ENCODE peak calls at places on chromosomes 6 and 20, in six cellular contexts. F, H, A, X, O and U are unnamed samples.
A peak's percentile ranks its signal among the peaks of the same experiment; 100 is the strongest.

GRCh38 chr6:43736844-43737243 is 33.2 kb upstream of the VEGFA start:
- DNase-seq in F (no peak), H (no peak), A (no peak), X (no peak), O (no peak), U (peak; percentile 20)

GRCh38 chr20:25372584-25373336 is 17.9 kb downstream of the ABHD12 start:
- DNase-seq in F (no peak), H (no peak), A (peak; percentile 79), X (no peak), O (no peak), U (no peak)

GRCh38 chr20:33443006-33443511 is 504 bp downstream of the SNTA1 start:
- DNase-seq in F (no peak), H (peak; percentile 27), A (no peak), X (no peak), O (no peak), U (peak; percentile 84)

GRCh38 chr6:1792989-1793388 is 183.3 kb downstream of the FOXC1 start:
- DNase-seq in F (no peak), H (peak; percentile 19), A (no peak), X (no peak), O (no peak), U (no peak)

GRCh38 chr6:168159503-168159902 is 80.5 kb upstream of the FRMD1 start:
- DNase-seq in F (no peak), H (no peak), A (peak; percentile 22), X (no peak), O (no peak), U (no peak)

GRCh38 chr20:19374066-19374615 is 161.7 kb downstream of the SLC24A3 start:
- DNase-seq in F (no peak), H (no peak), A (no peak), X (no peak), O (no peak), U (no peak)

GRCh38 chr20:4471221-4471620 is 250.5 kb upstream of the PRND start:
- DNase-seq in F (no peak), H (no peak), A (no peak), X (no peak), O (no peak), U (no peak)

GRCh38 chr6:164377348-164377747 is 932.1 kb downstream of the C6orf118 start:
- DNase-seq in F (no peak), H (no peak), A (no peak), X (no peak), O (no peak), U (no peak)

GRCh38 chr6:136470044-136470443 is 80.2 kb downstream of the MAP7 start:
- DNase-seq in F (no peak), H (no peak), A (no peak), X (no peak), O (no peak), U (no peak)

GRCh38 chr20:37515876-37516275 is 5.2 kb upstream of the NNAT start:
- DNase-seq in F (no peak), H (no peak), A (no peak), X (no peak), O (no peak), U (no peak)
- H3K4me1 ChIP-seq in F (no peaks in the 10 kb centered on the region), H (peaks cover 3% of the 10 kb centered on the region), A (peaks cover 91% of the 10 kb centered on the region), X (no peaks in the 10 kb centered on the region), O (peaks cover 64% of the 10 kb centered on the region), U (no peaks in the 10 kb centered on the region)

GRCh38 chr6:158783851-158784250 is 35.3 kb downstream of the EZR start:
- DNase-seq in F (no peak), H (peak; percentile 4), A (no peak), X (no peak), O (no peak), U (no peak)
- H3K4me3 ChIP-seq in F (no peak overlapping the region), H (no peak overlapping the region), A (no peak overlapping the region), X (no peak overlapping the region), O (no peak overlapping the region), U (no peak overlapping the region)

GRCh38 chr6:31395832-31396231 is 7.6 kb upstream of the MICA start:
- DNase-seq in F (no peak), H (no peak), A (no peak), X (no peak), O (no peak), U (no peak)
- H3K27ac ChIP-seq in F (no peak overlapping the region), H (peak overlapping the region; percentile 74), A (no peak overlapping the region), X (no peak overlapping the region), O (no peak overlapping the region), U (no peak overlapping the region)

DNA sequence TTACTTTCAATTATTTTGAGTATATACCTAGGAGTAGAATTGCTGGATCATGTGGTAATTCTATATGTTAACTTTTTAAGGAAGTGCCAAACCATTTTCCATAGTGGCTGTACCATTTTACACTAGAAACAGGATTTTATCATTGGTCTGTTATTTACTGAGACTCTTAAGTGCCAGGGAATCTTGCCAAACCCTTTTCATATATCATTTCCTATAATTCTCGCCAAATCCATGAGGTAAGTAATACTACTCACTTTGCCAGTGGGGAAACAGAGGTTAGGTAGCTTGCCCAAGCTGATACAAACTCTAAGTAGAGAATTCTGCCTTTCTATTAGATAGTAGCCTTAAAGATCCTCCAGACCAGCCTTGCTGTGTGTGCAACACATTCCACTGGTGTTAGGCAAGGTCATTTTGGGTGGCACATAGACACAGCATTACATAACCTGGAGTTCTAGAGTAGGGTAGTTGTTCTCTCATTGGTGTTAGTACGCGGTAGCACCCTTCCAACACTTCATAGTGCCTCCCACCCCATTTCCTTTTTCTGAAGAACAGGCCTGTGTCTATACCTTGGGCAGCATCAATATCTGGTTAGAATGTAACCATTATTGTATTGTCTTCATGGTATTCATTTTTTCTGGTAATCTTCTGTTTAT is 65.5 kb downstream of the ARID1B start:
- DNase-seq in F (no peak), H (no peak), A (no peak), X (no peak), O (no peak), U (no peak)
- H3K4me1 ChIP-seq in F (peaks cover 10% of the 10 kb centered on the region), H (peaks cover 13% of the 10 kb centered on the region), A (peaks cover 7% of the 10 kb centered on the region), X (peaks cover 23% of the 10 kb centered on the region), O (peaks cover 85% of the 10 kb centered on the region), U (peaks cover 3% of the 10 kb centered on the region)

GRCh38 chr6:33592280-33592594 is 12.2 kb upstream of the BAK1 start:
- DNase-seq in F (no peak), H (no peak), A (no peak), X (no peak), O (no peak), U (no peak)
- H3K4me3 ChIP-seq in F (no peak overlapping the region), H (no peak overlapping the region), A (no peak overlapping the region), X (no peak overlapping the region), O (no peak overlapping the region), U (no peak overlapping the region)

GRCh38 chr6:37878150-37878710 is 58.7 kb downstream of the ZFAND3 start:
- DNase-seq in F (no peak), H (no peak), A (no peak), X (no peak), O (no peak), U (no peak)

GRCh38 chr6:37884548-37884947 is 65.0 kb downstream of the ZFAND3 start:
- DNase-seq in F (no peak), H (no peak), A (no peak), X (no peak), O (no peak), U (no peak)

GRCh38 chr6:37877373-37878149 is 58.0 kb downstream of the ZFAND3 start:
- DNase-seq in F (no peak), H (no peak), A (no peak), X (no peak), O (no peak), U (no peak)

GRCh38 chr6:37882724-37883413 is 63.3 kb downstream of the ZFAND3 start:
- DNase-seq in F (no peak), H (no peak), A (peak; percentile 56), X (no peak), O (no peak), U (no peak)

DNA sequence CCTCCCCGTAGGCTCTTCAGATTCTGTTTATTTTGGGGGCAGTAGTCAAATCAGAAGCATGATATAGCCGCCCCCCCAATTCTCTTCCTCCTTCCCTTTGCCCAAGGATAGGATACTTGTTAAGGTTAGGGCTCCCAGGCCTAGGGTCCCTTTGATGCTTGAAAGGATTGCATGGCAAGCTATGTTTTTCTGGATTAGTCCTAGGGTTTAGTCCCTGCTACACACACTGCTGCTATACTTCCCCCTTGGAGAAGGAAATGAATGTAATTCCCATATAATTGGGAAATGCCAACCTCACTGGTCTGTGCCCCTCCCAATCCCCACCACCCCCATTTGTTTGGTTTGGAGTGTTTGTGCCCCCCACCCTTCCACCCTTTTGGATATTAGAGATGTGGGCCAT is 62.8 kb downstream of the ZFAND3 start:
- DNase-seq in F (no peak), H (no peak), A (no peak), X (no peak), O (no peak), U (no peak)
- H3K27ac ChIP-seq in F (no peak overlapping the region), H (no peak overlapping the region), A (peak overlapping the region; percentile 68), X (no peak overlapping the region), O (no peak overlapping the region), U (no peak overlapping the region)

GRCh38 chr6:29680904-29681303 is at the start of gene ZFP57:
- DNase-seq in F (no peak), H (no peak), A (no peak), X (no peak), O (no peak), U (no peak)
- H3K4me1 ChIP-seq in F (no peaks in the 10 kb centered on the region), H (no peaks in the 10 kb centered on the region), A (no peaks in the 10 kb centered on the region), X (peaks cover 3% of the 10 kb centered on the region), O (no peaks in the 10 kb centered on the region), U (no peaks in the 10 kb centered on the region)

GRCh38 chr20:57124346-57124745 is 142.1 kb downstream of the BMP7 start:
- DNase-seq in F (no peak), H (no peak), A (no peak), X (no peak), O (no peak), U (no peak)
- H3K4me3 ChIP-seq in F (no peak overlapping the region), H (no peak overlapping the region), A (no peak overlapping the region), X (no peak overlapping the region), O (no peak overlapping the region), U (no peak overlapping the region)

GRCh38 chr6:139436521-139437348 is 62.3 kb upstream of the CITED2 start:
- DNase-seq in F (no peak), H (no peak), A (no peak), X (no peak), O (no peak), U (no peak)
- H3K27ac ChIP-seq in F (no peak overlapping the region), H (no peak overlapping the region), A (no peak overlapping the region), X (no peak overlapping the region), O (no peak overlapping the region), U (no peak overlapping the region)

GRCh38 chr6:25366785-25367657 is 87.8 kb downstream of the CARMIL1 start:
- DNase-seq in F (no peak), H (no peak), A (no peak), X (peak; percentile 39), O (no peak), U (no peak)
- H3K4me1 ChIP-seq in F (no peaks in the 10 kb centered on the region), H (peaks cover 10% of the 10 kb centered on the region), A (peaks cover 12% of the 10 kb centered on the region), X (peaks cover 26% of the 10 kb centered on the region), O (peaks cover 11% of the 10 kb centered on the region), U (peaks cover 18% of the 10 kb centered on the region)